ENCODE peak calls at places on chromosomes 16 and 17, in nine cellular contexts. O is tibial nerve, C is esophagus muscularis mucosa, J is prostate gland, M is fibroblast of lung, L is A549, F is spleen, D is esophagus squamous epithelium, A is mucosa of descending colon. Z is an unnamed sample.

GRCh38 chr16:4082474-4083044 is 33.7 kb downstream of the ADCY9 start:
- DNase-seq in O (no peak), C (no peak), J (no peak), M (no peak), L (no peak), F (no peak), D (no peak), A (no peak), Z (no peak)

GRCh38 chr16:81668243-81669097 is 110.6 kb upstream of the PLCG2 start:
- DNase-seq in O (no peak), C (no peak), J (no peak), M (no peak), L (no peak), F (no peak), D (no peak), A (no peak), Z (no peak)

GRCh38 chr16:76583466-76583865 is 306.3 kb downstream of the CNTNAP4 start:
- DNase-seq in O (no peak), C (no peak), J (peak; percentile 12), M (no peak), L (no peak), F (no peak), D (no peak), A (peak; percentile 6), Z (no peak)

GRCh38 chr17:78378225-78379133 is at the start of gene PGS1:
- DNase-seq in O (peak; percentile 55), C (no peak), J (peak; percentile 65), M (peak; percentile 71), L (peak; percentile 81), F (peak; percentile 96), D (no peak), A (peak; percentile 86), Z (peak; percentile 84)

GRCh38 chr17:69447726-69448125 is 33.2 kb downstream of the MAP2K6 start:
- DNase-seq in O (no peak), C (no peak), J (no peak), M (no peak), L (no peak), F (no peak), D (no peak), A (no peak), Z (peak; percentile 59)

GRCh38 chr17:34254651-34255380 is at the start of gene CCL2:
- DNase-seq in O (peak; percentile 65), C (peak; percentile 96), J (peak; percentile 73), M (peak; percentile 90), L (peak; percentile 76), F (no peak), D (no peak), A (peak; percentile 63), Z (peak; percentile 68)

GRCh38 chr17:29042679-29043538 is at the start of gene PIPOX:
- DNase-seq in O (no peak), C (no peak), J (no peak), M (peak; percentile 46), L (peak; percentile 17), F (no peak), D (no peak), A (peak; percentile 13), Z (no peak)

GRCh38 chr17:13597723-13598347 is 3.9 kb downstream of the HS3ST3A1 start:
- DNase-seq in O (no peak), C (no peak), J (peak; percentile 12), M (peak; percentile 69), L (peak; percentile 59), F (no peak), D (no peak), A (peak; percentile 56), Z (no peak)

GRCh38 chr16:3578610-3579551 is 1.7 kb upstream of the NLRC3 start:
- DNase-seq in O (no peak), C (no peak), J (no peak), M (peak; percentile 20), L (no peak), F (peak; percentile 89), D (no peak), A (peak; percentile 39), Z (peak; percentile 48)

GRCh38 chr16:84144301-84144858 is 597 bp downstream of the HSDL1 start:
- DNase-seq in O (no peak), C (no peak), J (peak; percentile 10), M (no peak), L (peak; percentile 14), F (peak; percentile 91), D (no peak), A (peak; percentile 40), Z (peak; percentile 25)

GRCh38 chr16:84143081-84143480 is 1.9 kb downstream of the HSDL1 start:
- DNase-seq in O (no peak), C (no peak), J (no peak), M (no peak), L (no peak), F (no peak), D (no peak), A (no peak), Z (no peak)

GRCh38 chr16:84143784-84144199 is 1.2 kb downstream of the HSDL1 start:
- DNase-seq in O (no peak), C (no peak), J (no peak), M (no peak), L (no peak), F (no peak), D (no peak), A (peak; percentile 31), Z (no peak)

GRCh38 chr16:84141143-84141670 is 3.8 kb downstream of the HSDL1 start:
- DNase-seq in O (no peak), C (no peak), J (no peak), M (no peak), L (peak; percentile 31), F (no peak), D (no peak), A (no peak), Z (no peak)

DNA sequence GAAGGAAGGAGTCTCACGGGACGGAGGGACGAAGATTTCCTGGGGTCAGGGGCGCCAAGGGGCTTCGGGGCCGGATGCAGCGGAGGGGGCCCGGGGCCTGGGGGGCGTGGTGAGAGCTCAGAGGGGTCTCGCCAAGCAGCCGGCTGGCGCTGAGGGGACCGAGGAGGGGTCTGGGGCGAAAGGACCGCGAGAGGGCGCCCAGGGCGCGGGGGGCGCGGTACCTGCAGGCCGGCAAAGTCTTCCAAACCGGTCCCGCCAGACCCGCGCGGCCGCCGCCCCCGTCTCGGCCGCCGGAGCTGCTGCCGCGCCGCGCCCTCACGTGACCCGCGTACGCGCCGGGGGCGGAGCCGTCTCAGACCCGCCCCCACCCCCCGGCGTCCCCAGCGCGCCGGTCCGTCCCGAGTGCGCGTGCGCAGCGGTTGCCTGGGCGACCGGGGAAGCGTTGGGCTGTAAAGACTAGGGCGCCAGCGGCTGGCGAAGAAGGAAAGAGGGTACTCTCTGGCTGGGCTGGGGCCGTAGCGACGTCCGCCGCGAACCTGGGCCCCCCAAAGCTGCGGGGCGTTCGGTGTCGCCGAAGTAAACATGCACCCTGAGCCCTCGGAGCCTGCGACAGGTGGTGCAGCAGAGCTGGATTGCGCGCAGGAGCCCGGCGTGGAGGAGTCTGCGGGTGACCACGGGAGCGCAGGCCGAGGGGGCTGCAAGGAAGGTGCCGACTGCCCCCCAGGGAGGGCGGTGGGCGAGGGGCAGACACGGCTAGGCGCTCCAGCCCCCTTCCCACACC is at the start of the genes DNAAF1 and HSDL1:
- DNase-seq in O (peak; percentile 79), C (peak; percentile 94), J (peak; percentile 87), M (peak; percentile 63), L (peak; percentile 83), F (peak; percentile 98), D (peak; percentile 24), A (peak; percentile 92), Z (peak; percentile 92)
- TF ChIP-seq CTCF in O (no peak), C (no peak), J (peak; percentile 13), M (no peak), L (no peak), F (no peak), D (no peak), A (no peak), Z (no peak)

GRCh38 chr17:5943991-5944390 is 126.2 kb upstream of the WSCD1 start:
- DNase-seq in O (no peak), C (no peak), J (no peak), M (no peak), L (no peak), F (no peak), D (no peak), A (no peak), Z (no peak)

GRCh38 chr17:5947701-5948180 is 122.4 kb upstream of the WSCD1 start:
- DNase-seq in O (no peak), C (no peak), J (no peak), M (no peak), L (no peak), F (no peak), D (no peak), A (no peak), Z (no peak)

GRCh38 chr17:5951912-5952311 is 118.3 kb upstream of the WSCD1 start:
- DNase-seq in O (no peak), C (no peak), J (no peak), M (no peak), L (no peak), F (no peak), D (no peak), A (peak; percentile 1), Z (no peak)

GRCh38 chr17:5950871-5951270 is 119.3 kb upstream of the WSCD1 start:
- DNase-seq in O (no peak), C (no peak), J (no peak), M (no peak), L (no peak), F (no peak), D (no peak), A (no peak), Z (no peak)

GRCh38 chr17:5948811-5949210 is 121.4 kb upstream of the WSCD1 start:
- DNase-seq in O (no peak), C (no peak), J (no peak), M (no peak), L (no peak), F (no peak), D (no peak), A (no peak), Z (no peak)
- H3K4me1 ChIP-seq in O (no peaks in the 10 kb centered on the region), C (no peaks in the 10 kb centered on the region), J (no peaks in the 10 kb centered on the region), M (no peaks in the 10 kb centered on the region), L (no peaks in the 10 kb centered on the region), F (no peaks in the 10 kb centered on the region), D (no peaks in the 10 kb centered on the region), A (no peaks in the 10 kb centered on the region), Z (no peaks in the 10 kb centered on the region)

GRCh38 chr16:87177627-87178026 is 139.6 kb downstream of the C16orf95 start:
- DNase-seq in O (no peak), C (no peak), J (no peak), M (no peak), L (no peak), F (no peak), D (no peak), A (no peak), Z (peak; percentile 41)
- H3K4me3 ChIP-seq in O (no peak overlapping the region), C (no peak overlapping the region), J (no peak overlapping the region), M (no peak overlapping the region), L (no peak overlapping the region), F (no peak overlapping the region), D (no peak overlapping the region), A (no peak overlapping the region), Z (no peak overlapping the region)

GRCh38 chr17:71500761-71501555 is 619.9 kb upstream of the SOX9 start:
- DNase-seq in O (no peak), C (no peak), J (no peak), M (peak; percentile 76), L (no peak), F (no peak), D (no peak), A (no peak), Z (no peak)
- TF ChIP-seq CTCF in O (no peak), C (no peak), J (no peak), M (no peak), L (no peak), F (no peak), D (no peak), A (no peak), Z (no peak)

GRCh38 chr17:4895121-4895520 is 4.2 kb upstream of the C17orf107 start:
- DNase-seq in O (no peak), C (no peak), J (no peak), M (no peak), L (no peak), F (no peak), D (no peak), A (no peak), Z (no peak)
- H3K4me1 ChIP-seq in O (peaks cover 14% of the 10 kb centered on the region), C (peaks cover 16% of the 10 kb centered on the region), J (no peaks in the 10 kb centered on the region), M (no peaks in the 10 kb centered on the region), L (no peaks in the 10 kb centered on the region), F (peaks cover 21% of the 10 kb centered on the region), D (peaks cover 11% of the 10 kb centered on the region), A (peaks cover 11% of the 10 kb centered on the region), Z (no peaks in the 10 kb centered on the region)

GRCh38 chr17:81512560-81512983 is at the start of gene ACTG1:
- DNase-seq in O (peak; percentile 90), C (peak; percentile 98), J (peak; percentile 93), M (peak; percentile 88), L (peak; percentile 95), F (peak; percentile 97), D (peak; percentile 73), A (peak; percentile 91), Z (peak; percentile 97)
- H3K4me3 ChIP-seq in O (peak within 1 kb of the TSS; percentile 96), C (peak within 1 kb of the TSS; percentile 94), J (peak within 1 kb of the TSS; percentile 89), M (peak within 1 kb of the TSS; percentile 95), L (peak within 1 kb of the TSS; percentile 83), F (peak within 1 kb of the TSS; percentile 92), D (peak within 1 kb of the TSS; percentile 99), A (peak within 1 kb of the TSS; percentile 98), Z (peak within 1 kb of the TSS; percentile 86)

Z was measured in psoas muscle.